ENCODE peak calls at places on chromosomes 6 and 20, in nine cellular contexts. One of them, this sample, is unnamed.

GRCh38 chr6:131281471-131282270 is 146.4 kb downstream of the AKAP7 start:
- DNase-seq in stimulated activated CD8-positive, alpha-beta memory T cell treated with anti-CD3 and anti-CD28 coated beads, Interleukin-15, amount 100 ng/mL, for 1 hour: peak
- DNase-seq in NCI-H446 treated with DMSO at 0.1 percent for 48 hours: no peak
- DNase-seq in NCI-H2029: no peak
- DNase-seq in iris pigment epithelial cell: peak
- DNase-seq in dorsolateral prefrontal cortex: peak
- DNase-seq in GM23248: peak
- DNase-seq in HuH-7.5: peak
- DNase-seq in HFF-Myc: no peak
- DNase-seq in this sample: no peak

GRCh38 chr6:885051-885590 is 192.2 kb upstream of the EXOC2 start:
- DNase-seq in NCI-H2029: no peak
- DNase-seq in dorsolateral prefrontal cortex: no peak
- DNase-seq in HuH-7.5: no peak
- DNase-seq in NCI-H446 treated with DMSO at 0.1 percent for 48 hours: no peak
- DNase-seq in iris pigment epithelial cell: no peak
- DNase-seq in HFF-Myc: no peak
- DNase-seq in stimulated activated CD8-positive, alpha-beta memory T cell treated with anti-CD3 and anti-CD28 coated beads, Interleukin-15, amount 100 ng/mL, for 1 hour: no peak
- DNase-seq in GM23248: no peak
- DNase-seq in this sample: no peak

GRCh38 chr6:40164345-40164755 is 230.1 kb upstream of the MOCS1 start:
- DNase-seq in stimulated activated CD8-positive, alpha-beta memory T cell treated with anti-CD3 and anti-CD28 coated beads, Interleukin-15, amount 100 ng/mL, for 1 hour: no peak
- DNase-seq in HFF-Myc: no peak
- DNase-seq in NCI-H2029: no peak
- DNase-seq in iris pigment epithelial cell: no peak
- DNase-seq in dorsolateral prefrontal cortex: peak
- DNase-seq in NCI-H446 treated with DMSO at 0.1 percent for 48 hours: no peak
- DNase-seq in GM23248: no peak
- DNase-seq in HuH-7.5: no peak
- DNase-seq in this sample: no peak

GRCh38 chr6:167210375-167211295 is 52.9 kb upstream of the GPR31 start:
- DNase-seq in iris pigment epithelial cell: no peak
- DNase-seq in HuH-7.5: peak
- DNase-seq in stimulated activated CD8-positive, alpha-beta memory T cell treated with anti-CD3 and anti-CD28 coated beads, Interleukin-15, amount 100 ng/mL, for 1 hour: no peak
- DNase-seq in HFF-Myc: no peak
- DNase-seq in NCI-H2029: peak
- DNase-seq in NCI-H446 treated with DMSO at 0.1 percent for 48 hours: no peak
- DNase-seq in dorsolateral prefrontal cortex: no peak
- DNase-seq in GM23248: no peak
- DNase-seq in this sample: no peak

GRCh38 chr6:52503853-52504777 is 72.7 kb downstream of the TRAM2 start:
- DNase-seq in GM23248: peak
- DNase-seq in iris pigment epithelial cell: peak
- DNase-seq in HFF-Myc: no peak
- DNase-seq in dorsolateral prefrontal cortex: no peak
- DNase-seq in stimulated activated CD8-positive, alpha-beta memory T cell treated with anti-CD3 and anti-CD28 coated beads, Interleukin-15, amount 100 ng/mL, for 1 hour: no peak
- DNase-seq in HuH-7.5: peak
- DNase-seq in NCI-H2029: peak
- DNase-seq in NCI-H446 treated with DMSO at 0.1 percent for 48 hours: peak
- DNase-seq in this sample: peak

GRCh38 chr20:10745790-10746189 is 72.0 kb upstream of the JAG1 start:
- DNase-seq in NCI-H446 treated with DMSO at 0.1 percent for 48 hours: no peak
- DNase-seq in dorsolateral prefrontal cortex: no peak
- DNase-seq in GM23248: no peak
- DNase-seq in HFF-Myc: no peak
- DNase-seq in NCI-H2029: no peak
- DNase-seq in stimulated activated CD8-positive, alpha-beta memory T cell treated with anti-CD3 and anti-CD28 coated beads, Interleukin-15, amount 100 ng/mL, for 1 hour: no peak
- DNase-seq in HuH-7.5: no peak
- DNase-seq in iris pigment epithelial cell: no peak
- DNase-seq in this sample: no peak

GRCh38 chr20:47126709-47127108 is 229.8 kb downstream of the ZMYND8 start:
- DNase-seq in HuH-7.5: no peak
- DNase-seq in dorsolateral prefrontal cortex: no peak
- DNase-seq in NCI-H446 treated with DMSO at 0.1 percent for 48 hours: no peak
- DNase-seq in HFF-Myc: no peak
- DNase-seq in stimulated activated CD8-positive, alpha-beta memory T cell treated with anti-CD3 and anti-CD28 coated beads, Interleukin-15, amount 100 ng/mL, for 1 hour: no peak
- DNase-seq in iris pigment epithelial cell: peak
- DNase-seq in NCI-H2029: no peak
- DNase-seq in GM23248: peak
- DNase-seq in this sample: no peak

GRCh38 chr6:109897025-109897424 is 81.1 kb upstream of the GPR6 start:
- DNase-seq in HuH-7.5: no peak
- DNase-seq in HFF-Myc: no peak
- DNase-seq in iris pigment epithelial cell: no peak
- DNase-seq in NCI-H2029: no peak
- DNase-seq in GM23248: no peak
- DNase-seq in NCI-H446 treated with DMSO at 0.1 percent for 48 hours: no peak
- DNase-seq in stimulated activated CD8-positive, alpha-beta memory T cell treated with anti-CD3 and anti-CD28 coated beads, Interleukin-15, amount 100 ng/mL, for 1 hour: no peak
- DNase-seq in dorsolateral prefrontal cortex: no peak
- DNase-seq in this sample: no peak

GRCh38 chr6:101226677-101227135 is 166.8 kb upstream of the GRIK2 start:
- DNase-seq in dorsolateral prefrontal cortex: no peak
- DNase-seq in HFF-Myc: peak
- DNase-seq in GM23248: peak
- DNase-seq in HuH-7.5: no peak
- DNase-seq in NCI-H446 treated with DMSO at 0.1 percent for 48 hours: peak
- DNase-seq in stimulated activated CD8-positive, alpha-beta memory T cell treated with anti-CD3 and anti-CD28 coated beads, Interleukin-15, amount 100 ng/mL, for 1 hour: no peak
- DNase-seq in NCI-H2029: no peak
- DNase-seq in iris pigment epithelial cell: peak
- DNase-seq in this sample: peak

GRCh38 chr6:94673251-94673650 is 904.1 kb upstream of the MANEA start:
- DNase-seq in HuH-7.5: no peak
- DNase-seq in NCI-H446 treated with DMSO at 0.1 percent for 48 hours: no peak
- DNase-seq in GM23248: no peak
- DNase-seq in stimulated activated CD8-positive, alpha-beta memory T cell treated with anti-CD3 and anti-CD28 coated beads, Interleukin-15, amount 100 ng/mL, for 1 hour: no peak
- DNase-seq in HFF-Myc: no peak
- DNase-seq in iris pigment epithelial cell: no peak
- DNase-seq in NCI-H2029: no peak
- DNase-seq in dorsolateral prefrontal cortex: no peak
- DNase-seq in this sample: no peak

GRCh38 chr6:54586251-54586650 is 260.3 kb upstream of the FAM83B start:
- DNase-seq in NCI-H2029: no peak
- DNase-seq in iris pigment epithelial cell: peak
- DNase-seq in NCI-H446 treated with DMSO at 0.1 percent for 48 hours: no peak
- DNase-seq in GM23248: peak
- DNase-seq in HFF-Myc: no peak
- DNase-seq in dorsolateral prefrontal cortex: no peak
- DNase-seq in HuH-7.5: no peak
- DNase-seq in stimulated activated CD8-positive, alpha-beta memory T cell treated with anti-CD3 and anti-CD28 coated beads, Interleukin-15, amount 100 ng/mL, for 1 hour: no peak
- DNase-seq in this sample: no peak

GRCh38 chr20:50642288-50642803 is 49.0 kb downstream of the RIPOR3 start:
- DNase-seq in iris pigment epithelial cell: no peak
- DNase-seq in HuH-7.5: no peak
- DNase-seq in NCI-H446 treated with DMSO at 0.1 percent for 48 hours: no peak
- DNase-seq in dorsolateral prefrontal cortex: no peak
- DNase-seq in stimulated activated CD8-positive, alpha-beta memory T cell treated with anti-CD3 and anti-CD28 coated beads, Interleukin-15, amount 100 ng/mL, for 1 hour: no peak
- DNase-seq in GM23248: no peak
- DNase-seq in HFF-Myc: no peak
- DNase-seq in NCI-H2029: no peak
- DNase-seq in this sample: no peak

GRCh38 chr6:53119772-53120409 is 28.8 kb downstream of the GCM1 start:
- DNase-seq in GM23248: peak
- DNase-seq in HFF-Myc: peak
- DNase-seq in stimulated activated CD8-positive, alpha-beta memory T cell treated with anti-CD3 and anti-CD28 coated beads, Interleukin-15, amount 100 ng/mL, for 1 hour: no peak
- DNase-seq in iris pigment epithelial cell: peak
- DNase-seq in NCI-H2029: peak
- DNase-seq in HuH-7.5: no peak
- DNase-seq in dorsolateral prefrontal cortex: no peak
- DNase-seq in NCI-H446 treated with DMSO at 0.1 percent for 48 hours: no peak
- DNase-seq in this sample: peak

GRCh38 chr20:32316667-32317066 is 39.2 kb downstream of the KIF3B start:
- DNase-seq in NCI-H2029: no peak
- DNase-seq in HuH-7.5: no peak
- DNase-seq in NCI-H446 treated with DMSO at 0.1 percent for 48 hours: no peak
- DNase-seq in HFF-Myc: no peak
- DNase-seq in iris pigment epithelial cell: no peak
- DNase-seq in dorsolateral prefrontal cortex: no peak
- DNase-seq in GM23248: peak
- DNase-seq in stimulated activated CD8-positive, alpha-beta memory T cell treated with anti-CD3 and anti-CD28 coated beads, Interleukin-15, amount 100 ng/mL, for 1 hour: no peak
- DNase-seq in this sample: no peak

This sample was measured in NCI-H1092 treated with DMSO at 0.1 percent for 48 hours.